ENCODE peak calls at places on chromosomes 4 and X, in four cellular contexts. E, A, N and O are unnamed samples.
A peak's percentile ranks its signal among the peaks of the same experiment; 100 is the strongest.

GRCh38 chr4:113436360-113436759 is 325.2 kb downstream of the CAMK2D start:
- DNase-seq in E (no peak), A (no peak), N (no peak), O (no peak)

GRCh38 chrX:134734343-134735001 is 76.2 kb upstream of the PLAC1 start:
- DNase-seq in A (peak; percentile 29), E (no peak), N (no peak), O (no peak)

GRCh38 chr4:118032691-118033090 is 1.6 kb upstream of the NDST3 start:
- DNase-seq in N (no peak), A (peak; percentile 11), E (no peak), O (peak; percentile 12)

GRCh38 chrX:129593137-129593536 is 53.1 kb downstream of the OCRL start:
- DNase-seq in A (no peak), N (peak; percentile 32), E (no peak), O (no peak)

GRCh38 chrX:122517781-122518180 is 666.3 kb upstream of the GRIA3 start:
- DNase-seq in E (no peak), A (no peak), N (no peak), O (no peak)

GRCh38 chrX:22041931-22042530 is 9.9 kb downstream of the PHEX start:
- DNase-seq in E (no peak), A (no peak), N (no peak), O (no peak)

GRCh38 chr4:107131295-107131694 is 95.2 kb upstream of the DKK2 start:
- DNase-seq in A (no peak), E (no peak), N (no peak), O (no peak)

GRCh38 chr4:109440948-109441347 is 7.3 kb downstream of the SEC24B start:
- DNase-seq in N (no peak), A (no peak), E (no peak), O (no peak)

GRCh38 chrX:15204130-15204751 is 65.6 kb downstream of the ASB9 start:
- DNase-seq in A (no peak), E (no peak), N (no peak), O (no peak)

GRCh38 chr4:121070696-121071639 is 1.4 kb downstream of the NDNF start:
- DNase-seq in E (peak; percentile 75), N (no peak), A (peak; percentile 77), O (peak; percentile 77)

GRCh38 chrX:133544105-133544504 is 128.8 kb upstream of the GPC4 start:
- DNase-seq in E (no peak), N (no peak), A (no peak), O (no peak)

GRCh38 chr4:110172972-110173371 is 25.4 kb downstream of the ELOVL6 start:
- DNase-seq in A (no peak), E (no peak), N (no peak), O (no peak)

GRCh38 chr4:2791518-2792395 is 1.1 kb upstream of the SH3BP2 start:
- DNase-seq in A (peak; percentile 22), N (no peak), E (no peak), O (no peak)

GRCh38 chr4:126899382-126899801 is 733.4 kb upstream of the INTU start:
- DNase-seq in A (no peak), E (no peak), N (no peak), O (no peak)

GRCh38 chrX:115972717-115973116 is 197.8 kb upstream of the AGTR2 start:
- DNase-seq in A (no peak), E (no peak), N (no peak), O (no peak)

GRCh38 chrX:22105231-22105630 is 73.1 kb downstream of the PHEX start:
- DNase-seq in N (no peak), E (no peak), A (no peak), O (no peak)

GRCh38 chr4:25100156-25100555 is 60.1 kb downstream of the SEPSECS start:
- DNase-seq in A (no peak), N (no peak), E (no peak), O (no peak)

GRCh38 chr4:25098964-25099843 is 61.0 kb downstream of the SEPSECS start:
- DNase-seq in A (peak; percentile 43), N (peak; percentile 27), E (no peak), O (no peak)

GRCh38 chr4:25096553-25097443 is 63.5 kb downstream of the SEPSECS start:
- DNase-seq in A (no peak), N (no peak), E (no peak), O (no peak)

GRCh38 chr4:25092139-25092538 is 61.4 kb upstream of the LGI2 start:
- DNase-seq in N (no peak), A (no peak), E (no peak), O (no peak)

GRCh38 chr4:25095756-25096552 is 64.3 kb downstream of the SEPSECS start:
- DNase-seq in E (no peak), N (no peak), A (peak; percentile 48), O (no peak)
- TF ChIP-seq TEAD4 in E (no peak), N (no peak), A (no peak), O (no peak)

GRCh38 chr4:74475946-74476345 is 31.0 kb downstream of the AREG start:
- DNase-seq in A (no peak), E (no peak), N (no peak), O (no peak)
- TF ChIP-seq TEAD4 in A (no peak), E (no peak), N (no peak), O (no peak)

DNA sequence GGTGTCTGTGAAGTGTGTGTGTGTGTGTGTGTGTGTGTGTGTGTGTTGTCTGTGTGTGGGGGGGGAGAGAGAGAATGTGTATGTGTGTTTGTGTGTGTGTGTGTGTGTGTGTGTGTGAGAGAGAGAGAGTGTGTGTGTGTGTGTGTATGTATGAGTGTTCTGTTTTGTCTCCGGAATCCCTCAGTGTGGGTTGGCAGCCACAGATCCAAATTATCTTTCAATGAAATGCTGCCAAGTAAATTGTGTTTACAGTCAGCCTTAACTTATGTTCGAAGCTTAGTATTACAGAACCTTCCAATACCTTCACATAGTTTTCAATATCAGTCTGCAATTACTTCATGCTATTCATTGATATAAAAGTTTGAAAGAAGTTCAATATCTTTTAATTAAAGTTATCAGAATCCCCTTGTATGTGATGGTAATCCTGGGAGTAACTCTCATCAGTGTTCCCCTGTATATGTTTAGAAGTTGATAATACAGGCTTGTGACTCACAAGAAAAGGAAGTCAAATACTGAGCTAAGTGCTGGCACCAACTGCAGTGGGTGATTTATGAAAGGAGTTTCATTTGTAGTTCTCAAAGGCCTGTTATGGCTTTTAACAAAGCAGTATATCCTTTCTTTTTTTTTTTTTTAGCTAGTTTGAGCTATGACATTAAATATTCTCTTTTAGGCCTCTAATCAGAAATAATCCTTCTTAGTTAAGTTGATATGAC is 51.6 kb upstream of the HTR2C start:
- DNase-seq in N (no peak), E (no peak), A (no peak), O (no peak)
- TF ChIP-seq TEAD4 in N (no peak), E (no peak), A (no peak), O (no peak)

GRCh38 chrX:152614786-152615185 is 22.9 kb upstream of the GABRQ start:
- DNase-seq in N (no peak), E (no peak), A (no peak), O (no peak)
- TF ChIP-seq TEAD4 in N (no peak), E (no peak), A (no peak), O (no peak)

DNA sequence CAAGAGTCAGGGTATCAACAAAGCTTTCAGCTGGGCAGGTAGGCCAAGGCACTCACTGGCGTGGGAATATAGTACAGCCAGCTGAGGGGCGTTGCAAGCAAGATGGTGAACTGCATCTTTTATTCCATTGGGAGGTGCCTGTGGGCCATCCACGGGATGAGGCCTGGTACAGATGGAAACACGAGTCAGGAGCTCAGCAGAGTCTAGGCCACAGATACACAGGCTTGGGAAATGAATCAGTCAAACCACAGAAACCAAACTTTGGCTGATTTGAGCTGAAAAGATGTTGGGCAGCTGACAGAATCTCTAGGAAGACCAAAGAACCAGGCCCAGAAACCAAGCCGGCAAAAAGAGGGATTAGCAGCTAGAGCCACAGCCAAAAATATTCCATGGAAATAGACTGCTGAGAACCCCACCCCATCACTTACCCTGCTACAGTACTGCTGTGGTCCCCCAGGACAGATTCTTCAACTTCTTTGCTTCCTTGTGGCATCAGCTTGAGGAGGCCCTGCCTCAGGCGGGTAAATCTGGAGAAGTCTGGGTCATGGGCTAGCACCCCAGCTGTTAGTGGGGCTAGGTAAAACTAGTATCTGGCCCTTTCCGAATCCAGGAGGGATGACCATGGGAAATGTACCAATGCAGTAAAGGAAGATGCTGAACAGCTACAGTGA is 75.4 kb downstream of the TMEM131L start:
- DNase-seq in E (no peak), N (no peak), A (no peak), O (no peak)
- TF ChIP-seq TEAD4 in E (no peak), N (no peak), A (no peak), O (no peak)

DNA sequence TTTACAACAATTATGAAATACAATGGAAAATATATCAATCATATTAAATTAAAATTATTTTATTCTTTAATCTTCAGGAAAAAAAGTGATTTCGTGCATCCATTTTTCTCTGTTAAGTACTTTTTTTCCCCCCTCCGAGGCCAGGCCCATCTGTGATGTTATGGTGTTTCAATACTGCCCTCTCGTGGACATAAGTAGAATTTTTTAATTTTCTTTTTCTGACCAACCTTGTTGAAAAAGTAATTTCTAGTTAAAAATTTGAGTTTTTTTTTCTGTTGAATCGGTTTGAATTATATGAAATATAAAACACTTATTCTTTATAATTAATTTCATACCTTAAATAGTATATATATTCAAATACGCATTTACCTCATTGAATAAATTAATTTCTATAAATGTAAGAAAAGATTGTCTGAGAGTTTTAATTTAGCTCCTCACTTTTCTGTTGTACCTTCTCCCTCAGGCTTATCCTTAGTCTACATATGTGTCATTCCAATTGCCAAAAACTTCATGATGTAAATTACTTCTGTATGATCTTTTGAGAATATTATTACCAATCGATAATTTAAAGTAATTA is 175.8 kb upstream of the TECRL start:
- DNase-seq in A (peak; percentile 10), E (no peak), N (peak; percentile 50), O (peak; percentile 18)
- TF ChIP-seq TEAD4 in A (no peak), E (no peak), N (no peak), O (no peak)